ENCODE peak calls at places on chromosome 20, in five cellular contexts. One of them, this sample, is unnamed.

GRCh38 chr20:44901972-44902371 is 7.9 kb upstream of the PABPC1L start:
- DNase-seq in HFF-Myc: no peak
- DNase-seq in NCI-H446 treated with DMSO at 0.1 percent for 48 hours: no peak
- DNase-seq in stimulated activated CD4-positive, alpha-beta T cell treated with anti-CD3 and anti-CD28 coated beads, TNF-alpha, amount 100 ng/mL, for 48 hours: no peak
- DNase-seq in activated CD4-positive, alpha-beta T cell treated with anti-CD3 and anti-CD28 coated beads for 24 hours: no peak
- DNase-seq in this sample: no peak

GRCh38 chr20:17627101-17627950 is 54.7 kb downstream of the RRBP1 start:
- DNase-seq in activated CD4-positive, alpha-beta T cell treated with anti-CD3 and anti-CD28 coated beads for 24 hours: no peak
- DNase-seq in stimulated activated CD4-positive, alpha-beta T cell treated with anti-CD3 and anti-CD28 coated beads, TNF-alpha, amount 100 ng/mL, for 48 hours: no peak
- DNase-seq in HFF-Myc: no peak
- DNase-seq in NCI-H446 treated with DMSO at 0.1 percent for 48 hours: no peak
- DNase-seq in this sample: peak

GRCh38 chr20:3046677-3047462 is 1.0 kb downstream of the MRPS26 start:
- DNase-seq in NCI-H446 treated with DMSO at 0.1 percent for 48 hours: no peak
- DNase-seq in activated CD4-positive, alpha-beta T cell treated with anti-CD3 and anti-CD28 coated beads for 24 hours: no peak
- DNase-seq in HFF-Myc: no peak
- DNase-seq in stimulated activated CD4-positive, alpha-beta T cell treated with anti-CD3 and anti-CD28 coated beads, TNF-alpha, amount 100 ng/mL, for 48 hours: no peak
- DNase-seq in this sample: peak

GRCh38 chr20:50395258-50395729 is 114.9 kb upstream of the PTPN1 start:
- DNase-seq in stimulated activated CD4-positive, alpha-beta T cell treated with anti-CD3 and anti-CD28 coated beads, TNF-alpha, amount 100 ng/mL, for 48 hours: no peak
- DNase-seq in HFF-Myc: no peak
- DNase-seq in NCI-H446 treated with DMSO at 0.1 percent for 48 hours: no peak
- DNase-seq in activated CD4-positive, alpha-beta T cell treated with anti-CD3 and anti-CD28 coated beads for 24 hours: no peak
- DNase-seq in this sample: no peak

GRCh38 chr20:63520594-63520938 is at the start of gene PPDPF:
- DNase-seq in HFF-Myc: no peak
- DNase-seq in activated CD4-positive, alpha-beta T cell treated with anti-CD3 and anti-CD28 coated beads for 24 hours: peak
- DNase-seq in stimulated activated CD4-positive, alpha-beta T cell treated with anti-CD3 and anti-CD28 coated beads, TNF-alpha, amount 100 ng/mL, for 48 hours: peak
- DNase-seq in NCI-H446 treated with DMSO at 0.1 percent for 48 hours: peak
- DNase-seq in this sample: no peak

GRCh38 chr20:5734559-5735137 is 15.6 kb upstream of the SHLD1 start:
- DNase-seq in HFF-Myc: no peak
- DNase-seq in NCI-H446 treated with DMSO at 0.1 percent for 48 hours: no peak
- DNase-seq in activated CD4-positive, alpha-beta T cell treated with anti-CD3 and anti-CD28 coated beads for 24 hours: no peak
- DNase-seq in stimulated activated CD4-positive, alpha-beta T cell treated with anti-CD3 and anti-CD28 coated beads, TNF-alpha, amount 100 ng/mL, for 48 hours: no peak
- DNase-seq in this sample: no peak

GRCh38 chr20:48933017-48933766 is 11.7 kb downstream of the ARFGEF2 start:
- DNase-seq in NCI-H446 treated with DMSO at 0.1 percent for 48 hours: no peak
- DNase-seq in stimulated activated CD4-positive, alpha-beta T cell treated with anti-CD3 and anti-CD28 coated beads, TNF-alpha, amount 100 ng/mL, for 48 hours: no peak
- DNase-seq in HFF-Myc: no peak
- DNase-seq in activated CD4-positive, alpha-beta T cell treated with anti-CD3 and anti-CD28 coated beads for 24 hours: no peak
- DNase-seq in this sample: no peak

GRCh38 chr20:62733891-62734290 is 25.3 kb downstream of the NTSR1 start:
- DNase-seq in NCI-H446 treated with DMSO at 0.1 percent for 48 hours: no peak
- DNase-seq in HFF-Myc: no peak
- DNase-seq in activated CD4-positive, alpha-beta T cell treated with anti-CD3 and anti-CD28 coated beads for 24 hours: no peak
- DNase-seq in stimulated activated CD4-positive, alpha-beta T cell treated with anti-CD3 and anti-CD28 coated beads, TNF-alpha, amount 100 ng/mL, for 48 hours: no peak
- DNase-seq in this sample: no peak

GRCh38 chr20:62287759-62288534 is 14.8 kb upstream of the ADRM1 start:
- DNase-seq in stimulated activated CD4-positive, alpha-beta T cell treated with anti-CD3 and anti-CD28 coated beads, TNF-alpha, amount 100 ng/mL, for 48 hours: no peak
- DNase-seq in NCI-H446 treated with DMSO at 0.1 percent for 48 hours: no peak
- DNase-seq in activated CD4-positive, alpha-beta T cell treated with anti-CD3 and anti-CD28 coated beads for 24 hours: no peak
- DNase-seq in HFF-Myc: no peak
- DNase-seq in this sample: no peak

GRCh38 chr20:19099586-19100555 is 112.6 kb upstream of the SLC24A3 start:
- DNase-seq in NCI-H446 treated with DMSO at 0.1 percent for 48 hours: no peak
- DNase-seq in activated CD4-positive, alpha-beta T cell treated with anti-CD3 and anti-CD28 coated beads for 24 hours: no peak
- DNase-seq in HFF-Myc: no peak
- DNase-seq in stimulated activated CD4-positive, alpha-beta T cell treated with anti-CD3 and anti-CD28 coated beads, TNF-alpha, amount 100 ng/mL, for 48 hours: no peak
- DNase-seq in this sample: no peak

GRCh38 chr20:19975436-19975799 is 41.7 kb upstream of the NAA20 start:
- DNase-seq in NCI-H446 treated with DMSO at 0.1 percent for 48 hours: no peak
- DNase-seq in HFF-Myc: no peak
- DNase-seq in activated CD4-positive, alpha-beta T cell treated with anti-CD3 and anti-CD28 coated beads for 24 hours: no peak
- DNase-seq in stimulated activated CD4-positive, alpha-beta T cell treated with anti-CD3 and anti-CD28 coated beads, TNF-alpha, amount 100 ng/mL, for 48 hours: no peak
- DNase-seq in this sample: peak

GRCh38 chr20:25280051-25280573 is 32.2 kb downstream of the PYGB start:
- DNase-seq in NCI-H446 treated with DMSO at 0.1 percent for 48 hours: no peak
- DNase-seq in HFF-Myc: no peak
- DNase-seq in stimulated activated CD4-positive, alpha-beta T cell treated with anti-CD3 and anti-CD28 coated beads, TNF-alpha, amount 100 ng/mL, for 48 hours: no peak
- DNase-seq in activated CD4-positive, alpha-beta T cell treated with anti-CD3 and anti-CD28 coated beads for 24 hours: no peak
- DNase-seq in this sample: no peak

GRCh38 chr20:51335329-51335841 is 207.1 kb downstream of the NFATC2 start:
- DNase-seq in activated CD4-positive, alpha-beta T cell treated with anti-CD3 and anti-CD28 coated beads for 24 hours: no peak
- DNase-seq in HFF-Myc: peak
- DNase-seq in stimulated activated CD4-positive, alpha-beta T cell treated with anti-CD3 and anti-CD28 coated beads, TNF-alpha, amount 100 ng/mL, for 48 hours: peak
- DNase-seq in NCI-H446 treated with DMSO at 0.1 percent for 48 hours: no peak
- DNase-seq in this sample: peak

GRCh38 chr20:51563597-51564332 is 21.2 kb upstream of the NFATC2 start:
- DNase-seq in NCI-H446 treated with DMSO at 0.1 percent for 48 hours: no peak
- DNase-seq in stimulated activated CD4-positive, alpha-beta T cell treated with anti-CD3 and anti-CD28 coated beads, TNF-alpha, amount 100 ng/mL, for 48 hours: no peak
- DNase-seq in HFF-Myc: peak
- DNase-seq in activated CD4-positive, alpha-beta T cell treated with anti-CD3 and anti-CD28 coated beads for 24 hours: no peak
- DNase-seq in this sample: peak

GRCh38 chr20:3854462-3854870 is 7.8 kb downstream of the MAVS start:
- DNase-seq in activated CD4-positive, alpha-beta T cell treated with anti-CD3 and anti-CD28 coated beads for 24 hours: no peak
- DNase-seq in HFF-Myc: no peak
- DNase-seq in NCI-H446 treated with DMSO at 0.1 percent for 48 hours: no peak
- DNase-seq in stimulated activated CD4-positive, alpha-beta T cell treated with anti-CD3 and anti-CD28 coated beads, TNF-alpha, amount 100 ng/mL, for 48 hours: no peak
- DNase-seq in this sample: peak

GRCh38 chr20:12966468-12967085 is 42.2 kb upstream of the SPTLC3 start:
- DNase-seq in HFF-Myc: peak
- DNase-seq in NCI-H446 treated with DMSO at 0.1 percent for 48 hours: no peak
- DNase-seq in stimulated activated CD4-positive, alpha-beta T cell treated with anti-CD3 and anti-CD28 coated beads, TNF-alpha, amount 100 ng/mL, for 48 hours: no peak
- DNase-seq in activated CD4-positive, alpha-beta T cell treated with anti-CD3 and anti-CD28 coated beads for 24 hours: no peak
- DNase-seq in this sample: no peak

GRCh38 chr20:35503841-35504460 is 25.5 kb downstream of the C20orf173 start:
- DNase-seq in stimulated activated CD4-positive, alpha-beta T cell treated with anti-CD3 and anti-CD28 coated beads, TNF-alpha, amount 100 ng/mL, for 48 hours: no peak
- DNase-seq in activated CD4-positive, alpha-beta T cell treated with anti-CD3 and anti-CD28 coated beads for 24 hours: no peak
- DNase-seq in NCI-H446 treated with DMSO at 0.1 percent for 48 hours: peak
- DNase-seq in HFF-Myc: no peak
- DNase-seq in this sample: no peak

GRCh38 chr20:20594171-20594530 is 118.3 kb downstream of the RALGAPA2 start:
- DNase-seq in stimulated activated CD4-positive, alpha-beta T cell treated with anti-CD3 and anti-CD28 coated beads, TNF-alpha, amount 100 ng/mL, for 48 hours: no peak
- DNase-seq in activated CD4-positive, alpha-beta T cell treated with anti-CD3 and anti-CD28 coated beads for 24 hours: no peak
- DNase-seq in NCI-H446 treated with DMSO at 0.1 percent for 48 hours: peak
- DNase-seq in HFF-Myc: no peak
- DNase-seq in this sample: no peak

GRCh38 chr20:50759678-50760077 is 28.3 kb downstream of the PARD6B start:
- DNase-seq in NCI-H446 treated with DMSO at 0.1 percent for 48 hours: no peak
- DNase-seq in activated CD4-positive, alpha-beta T cell treated with anti-CD3 and anti-CD28 coated beads for 24 hours: no peak
- DNase-seq in stimulated activated CD4-positive, alpha-beta T cell treated with anti-CD3 and anti-CD28 coated beads, TNF-alpha, amount 100 ng/mL, for 48 hours: no peak
- DNase-seq in HFF-Myc: no peak
- DNase-seq in this sample: no peak

GRCh38 chr20:48169650-48170049 is 384.4 kb upstream of the SULF2 start:
- DNase-seq in HFF-Myc: no peak
- DNase-seq in stimulated activated CD4-positive, alpha-beta T cell treated with anti-CD3 and anti-CD28 coated beads, TNF-alpha, amount 100 ng/mL, for 48 hours: no peak
- DNase-seq in activated CD4-positive, alpha-beta T cell treated with anti-CD3 and anti-CD28 coated beads for 24 hours: no peak
- DNase-seq in NCI-H446 treated with DMSO at 0.1 percent for 48 hours: no peak
- DNase-seq in this sample: no peak